ENCODE peak calls at places on chromosomes 5 and 9, in five cellular contexts. F is epithelial cell of proximal tubule, J is AG04450, N is suprapubic skin, O is HL-60. U is an unnamed sample.

GRCh38 chr9:9790216-9790872 is 822.5 kb downstream of the PTPRD start:
- DNase-seq in F (peak), J (no peak), O (no peak), N (no peak), U (peak)

GRCh38 chr5:158858011-158858410 is 241.7 kb downstream of the EBF1 start:
- DNase-seq in F (no peak), O (no peak), N (no peak), J (no peak), U (no peak)

GRCh38 chr5:62432618-62433064 is 20.1 kb downstream of the IPO11 start:
- DNase-seq in N (no peak), O (no peak), F (no peak), J (no peak), U (no peak)

GRCh38 chr9:19922476-19923118 is 133.8 kb upstream of the SLC24A2 start:
- DNase-seq in O (no peak), F (no peak), J (peak), N (no peak), U (no peak)

GRCh38 chr5:168443950-168444700 is 42.1 kb upstream of the RARS1 start:
- DNase-seq in N (no peak), F (no peak), J (no peak), O (no peak), U (no peak)

GRCh38 chr5:67287795-67288194 is 91.2 kb upstream of the CD180 start:
- DNase-seq in O (no peak), N (no peak), F (no peak), J (no peak), U (no peak)

GRCh38 chr9:110049699-110050450 is 158.1 kb downstream of the C9orf152 start:
- DNase-seq in N (no peak), J (no peak), F (no peak), O (no peak), U (peak)

GRCh38 chr9:65458465-65458864 is 173.5 kb upstream of the FOXD4L5 start:
- DNase-seq in F (no peak), O (no peak), J (no peak), N (no peak), U (no peak)

GRCh38 chr9:78235771-78236510 is at the start of gene CEP78:
- DNase-seq in N (peak), J (peak), F (no peak), O (peak), U (peak)

GRCh38 chr5:82045526-82046267 is 73.9 kb downstream of the ATG10 start:
- DNase-seq in F (no peak), N (no peak), J (peak), O (no peak), U (no peak)

GRCh38 chr5:6347165-6347564 is 31.2 kb downstream of the MED10 start:
- DNase-seq in J (no peak), N (no peak), O (no peak), F (no peak), U (no peak)

GRCh38 chr9:129100383-129101169 is 10.0 kb downstream of the CRAT start:
- DNase-seq in J (no peak), N (no peak), F (no peak), O (no peak), U (no peak)

GRCh38 chr5:16992444-16992843 is 56.4 kb upstream of the MYO10 start:
- DNase-seq in F (no peak), J (no peak), N (no peak), O (no peak), U (no peak)

GRCh38 chr9:90053027-90053426 is 448.2 kb downstream of the GADD45G start:
- DNase-seq in F (no peak), N (no peak), J (no peak), O (peak), U (peak)
- TF ChIP-seq CTCF in F (peak), N (no peak), J (peak), O (peak), U (peak)

GRCh38 chr9:86943871-86944240 is 3.5 kb downstream of the GAS1 start:
- DNase-seq in J (no peak), F (no peak), O (no peak), N (no peak), U (no peak)

GRCh38 chr9:86946712-86947145 is 577 bp downstream of the GAS1 start:
- DNase-seq in J (no peak), O (peak), F (no peak), N (peak), U (peak)

GRCh38 chr9:86943223-86943870 is 4.0 kb downstream of the GAS1 start:
- DNase-seq in N (no peak), J (no peak), F (no peak), O (no peak), U (no peak)

GRCh38 chr9:86945868-86946711 is 1.2 kb downstream of the GAS1 start:
- DNase-seq in N (no peak), O (peak), J (no peak), F (no peak), U (peak)

DNA sequence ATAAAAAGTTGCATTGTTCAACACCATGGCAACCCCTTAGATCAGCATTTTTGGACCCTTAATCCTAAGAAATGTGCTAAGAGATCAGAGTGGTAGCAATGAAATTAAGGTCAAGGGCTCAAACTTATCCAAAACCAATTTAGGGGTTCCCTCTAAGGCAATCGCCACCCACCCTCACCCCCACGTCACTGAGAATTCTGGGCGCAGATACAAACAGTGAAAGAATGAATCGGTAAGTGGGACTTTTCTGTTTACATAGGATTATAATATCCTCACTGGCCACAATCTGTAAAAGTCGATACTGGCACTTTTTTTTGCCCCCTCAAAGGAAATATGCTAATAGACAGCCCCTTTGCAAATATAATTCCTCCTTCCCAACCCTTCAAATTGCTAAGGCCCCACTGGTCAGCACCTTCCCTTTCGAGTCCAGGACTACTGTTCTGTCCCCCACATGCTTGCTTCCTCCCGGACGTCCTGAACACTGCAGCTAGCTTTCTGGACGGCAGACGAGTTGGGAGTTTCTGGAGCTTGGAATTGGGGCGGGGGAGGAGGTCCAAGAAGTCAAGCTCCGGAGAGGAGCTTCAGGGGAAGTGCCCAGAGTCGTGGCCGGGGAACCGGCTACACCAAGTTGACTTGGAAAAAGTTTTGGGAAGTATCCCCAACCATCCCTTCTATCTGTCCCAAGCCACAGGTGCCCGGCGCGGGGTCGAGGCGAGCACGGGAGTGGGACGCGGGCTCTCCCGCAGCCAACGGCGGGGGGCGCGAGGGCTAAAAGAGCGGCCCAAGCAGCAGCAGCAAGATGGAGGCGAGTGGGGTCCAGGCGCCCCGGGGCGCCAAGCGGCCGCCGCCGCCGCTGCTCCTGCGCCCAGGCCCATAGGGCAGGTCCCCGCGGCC is 2.1 kb downstream of the GAS1 start:
- DNase-seq in O (no peak), J (no peak), N (no peak), F (no peak), U (no peak)
- H3K4me3 ChIP-seq in O (no peak), J (peak), N (peak), F (peak), U (no peak)

GRCh38 chr5:7801898-7802614 is 48.9 kb downstream of the CFAP90 start:
- DNase-seq in N (peak), J (no peak), O (no peak), F (no peak), U (no peak)

GRCh38 chr5:7802855-7803254 is 48.1 kb downstream of the CFAP90 start:
- DNase-seq in N (no peak), J (no peak), O (peak), F (no peak), U (no peak)

GRCh38 chr5:7808998-7809397 is 41.9 kb downstream of the CFAP90 start:
- DNase-seq in J (no peak), N (no peak), O (no peak), F (no peak), U (no peak)

GRCh38 chr5:7805379-7805778 is 45.6 kb downstream of the CFAP90 start:
- DNase-seq in O (no peak), J (no peak), N (no peak), F (no peak), U (peak)
- TF ChIP-seq CTCF in O (no peak), J (no peak), N (peak), F (peak), U (peak)

DNA sequence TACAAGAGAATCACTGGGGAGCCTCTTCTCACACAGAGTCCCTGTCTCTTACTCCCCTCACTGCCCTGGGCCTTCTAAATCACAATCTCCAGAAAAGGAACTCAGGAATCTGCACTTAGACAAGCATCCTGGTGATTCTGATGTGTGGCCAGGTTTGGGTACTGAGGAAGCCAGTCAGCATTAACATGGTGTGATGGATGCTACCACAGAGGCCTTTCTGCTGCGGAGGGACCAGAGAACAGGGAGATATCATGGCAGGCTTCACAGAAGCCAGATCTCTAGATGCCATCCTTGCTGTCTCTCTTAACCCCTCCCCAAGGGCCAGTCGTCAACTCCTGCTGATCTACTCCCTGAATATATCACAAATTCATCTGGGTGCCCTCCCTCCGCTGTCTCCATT is 1.6 kb downstream of the ANKS6 start:
- DNase-seq in N (no peak), F (no peak), O (no peak), J (no peak), U (no peak)
- H3K4me3 ChIP-seq in N (no peak), F (peak), O (no peak), J (no peak), U (no peak)

GRCh38 chr5:135216813-135217154 is 182.2 kb downstream of the MACROH2A1 start:
- DNase-seq in N (no peak), J (no peak), O (no peak), F (no peak), U (no peak)

GRCh38 chr5:135218486-135218755 is 180.6 kb downstream of the MACROH2A1 start:
- DNase-seq in O (no peak), N (no peak), F (no peak), J (no peak), U (no peak)

GRCh38 chr5:135216072-135216812 is 182.2 kb upstream of the PITX1 start:
- DNase-seq in J (no peak), O (no peak), F (no peak), N (peak), U (no peak)

GRCh38 chr5:135219239-135219638 is 179.8 kb downstream of the MACROH2A1 start:
- DNase-seq in J (no peak), O (no peak), F (no peak), N (no peak), U (no peak)

DNA sequence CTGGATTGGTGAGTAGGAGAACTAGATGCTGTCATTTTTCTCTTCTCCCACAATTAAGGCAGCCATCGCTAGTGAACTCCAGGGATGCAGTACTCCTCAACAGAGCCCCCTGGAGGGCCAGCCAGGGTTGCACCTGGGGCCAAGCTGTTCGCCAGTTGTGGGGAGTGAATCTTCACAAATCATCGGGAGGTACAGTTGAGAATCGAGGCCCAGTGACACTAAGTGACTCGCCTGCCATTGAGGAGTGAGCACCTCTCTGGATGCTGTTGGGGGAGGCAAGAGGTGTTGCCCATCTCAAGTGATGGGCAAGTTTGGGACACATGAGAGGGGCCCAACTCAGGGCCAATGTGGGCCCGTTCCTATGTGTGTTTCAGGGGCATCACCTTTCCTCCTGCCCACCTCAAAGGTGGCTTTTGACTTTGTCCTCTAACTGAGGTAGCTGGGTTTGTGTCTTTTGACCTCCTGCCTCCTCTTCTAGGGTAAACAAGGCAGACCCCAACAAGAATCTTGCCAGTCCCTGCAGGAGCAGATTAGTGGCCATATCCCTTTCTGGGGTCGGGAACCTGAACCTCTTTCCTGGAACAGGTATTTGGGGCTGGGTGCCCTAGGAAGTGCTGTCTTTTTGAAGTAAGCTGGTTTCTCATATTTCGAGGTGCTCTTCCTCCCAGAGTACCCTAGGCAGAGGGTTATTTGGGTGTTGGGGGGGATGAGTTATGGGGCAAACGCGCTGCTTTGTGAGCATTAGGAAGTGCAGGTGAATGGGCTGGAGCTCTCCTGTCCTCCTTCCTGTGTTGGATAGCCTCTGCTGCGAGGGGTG is 181.2 kb downstream of the MACROH2A1 start:
- DNase-seq in O (no peak), N (peak), J (no peak), F (no peak), U (no peak)
- TF ChIP-seq CTCF in O (no peak), N (no peak), J (peak), F (peak), U (peak)

GRCh38 chr9:97557606-97558095 is 56.2 kb downstream of the TMOD1 start:
- DNase-seq in O (no peak), J (no peak), N (peak), F (no peak), U (no peak)
- H3K4me3 ChIP-seq in O (no peak), J (no peak), N (no peak), F (no peak), U (no peak)

GRCh38 chr5:139968547-139969261 is 74.4 kb downstream of the NRG2 start:
- DNase-seq in F (no peak), J (peak), N (peak), O (peak), U (peak)
- TF ChIP-seq CTCF in F (peak), J (peak), N (peak), O (peak), U (peak)

GRCh38 chr5:138274189-138274853 is at the start of gene GFRA3:
- DNase-seq in J (no peak), N (no peak), O (no peak), F (no peak), U (peak)
- H3K4me3 ChIP-seq in J (peak), N (peak), O (peak), F (peak), U (peak)